ENCODE peak calls at places on chromosomes 11 and 22, in five cellular contexts. O is heart left ventricle; P is naive thymus-derived CD4-positive, alpha-beta T cell; Z is breast epithelium; R is cardiac muscle cell. T is an unnamed sample. For H3K27me3, the result is how much of the 10 kb centered on the place peaks cover.

GRCh38 chr11:34890812-34891211 is 25.4 kb downstream of the APIP start:
- DNase-seq in O (no peak), P (peak), Z (no peak), R (peak), T (no peak)

GRCh38 chr11:57476223-57476882 is 16.0 kb downstream of the RTN4RL2 start:
- DNase-seq in O (peak), P (no peak), Z (peak), R (peak), T (no peak)

GRCh38 chr22:20058989-20059770 is 20.9 kb upstream of the DGCR8 start:
- DNase-seq in O (no peak), P (no peak), Z (no peak), R (peak), T (no peak)

GRCh38 chr22:49052560-49052959 is 775.1 kb downstream of the BRD1 start:
- DNase-seq in O (no peak), P (no peak), Z (no peak), R (no peak), T (no peak)

GRCh38 chr11:31798057-31799035 is 12.8 kb downstream of the PAX6 start:
- DNase-seq in O (peak), P (no peak), Z (peak), R (no peak), T (no peak)

GRCh38 chr11:130918081-130918480 is 1.8 kb upstream of the SNX19 start:
- DNase-seq in O (no peak), P (no peak), Z (no peak), R (no peak), T (no peak)

GRCh38 chr11:62456630-62457029 is 37.8 kb downstream of the SCGB1A1 start:
- DNase-seq in O (no peak), P (no peak), Z (no peak), R (no peak), T (no peak)

GRCh38 chr11:101390539-101390938 is 193.3 kb downstream of the TRPC6 start:
- DNase-seq in O (no peak), P (no peak), Z (no peak), R (peak), T (no peak)

GRCh38 chr11:17256512-17256911 is 20.0 kb upstream of the NUCB2 start:
- DNase-seq in O (no peak), P (no peak), Z (no peak), R (no peak), T (no peak)

GRCh38 chr11:3228445-3228829 is 3.8 kb downstream of the MRGPRE start:
- DNase-seq in O (no peak), P (no peak), Z (no peak), R (no peak), T (no peak)
- H3K27me3 ChIP-seq in O (under half), P (under half), Z (under half), R (under half), T (under half)

GRCh38 chr11:113923572-113923971 is 19.0 kb downstream of the HTR3B start:
- DNase-seq in O (no peak), P (no peak), Z (no peak), R (no peak), T (no peak)

GRCh38 chr11:113926273-113927183 is 21.9 kb downstream of the HTR3B start:
- DNase-seq in O (no peak), P (no peak), Z (no peak), R (no peak), T (no peak)
- H3K4me3 ChIP-seq in O (no peak), P (no peak), Z (no peak), R (no peak), T (no peak)

GRCh38 chr22:35315855-35316745 is 16.4 kb downstream of the TOM1 start:
- DNase-seq in O (peak), P (no peak), Z (peak), R (no peak), T (no peak)

GRCh38 chr22:35318346-35319215 is 18.9 kb downstream of the TOM1 start:
- DNase-seq in O (no peak), P (no peak), Z (no peak), R (no peak), T (no peak)

GRCh38 chr22:35315141-35315854 is 15.6 kb downstream of the TOM1 start:
- DNase-seq in O (no peak), P (no peak), Z (peak), R (no peak), T (no peak)

GRCh38 chr22:35319244-35319985 is 19.7 kb downstream of the TOM1 start:
- DNase-seq in O (no peak), P (no peak), Z (no peak), R (no peak), T (no peak)

DNA sequence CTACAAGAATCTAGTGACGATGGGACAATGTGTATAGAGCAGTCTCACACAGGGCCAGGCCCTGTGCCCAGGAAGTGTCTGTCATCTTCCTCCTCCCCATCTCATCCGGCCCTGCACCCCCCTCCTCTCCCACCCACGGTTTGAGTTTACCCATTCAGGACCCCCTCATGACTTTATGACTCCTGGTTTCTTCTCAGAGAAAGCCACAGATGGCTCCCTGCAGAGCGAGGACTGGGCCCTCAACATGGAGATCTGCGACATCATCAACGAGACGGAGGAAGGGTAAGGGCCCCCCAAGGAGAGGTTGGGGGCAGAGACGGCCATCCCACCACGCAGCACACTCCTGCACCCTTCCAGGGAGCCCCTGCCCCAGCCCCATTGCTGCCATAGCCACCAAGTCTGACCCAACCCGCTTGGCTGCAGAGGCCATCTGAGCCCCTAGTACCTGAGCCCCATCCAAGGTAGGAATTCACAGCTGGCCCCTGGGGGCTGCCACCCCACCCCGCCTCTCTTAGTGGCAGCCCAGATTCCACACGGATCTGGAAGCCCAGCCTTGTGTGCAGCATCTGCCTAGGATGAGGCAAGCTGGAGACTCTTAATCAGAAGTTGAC is 18.1 kb downstream of the TOM1 start:
- DNase-seq in O (no peak), P (no peak), Z (no peak), R (no peak), T (no peak)
- H3K27me3 ChIP-seq in O (under half), P (under half), Z (under half), R (under half), T (under half)

DNA sequence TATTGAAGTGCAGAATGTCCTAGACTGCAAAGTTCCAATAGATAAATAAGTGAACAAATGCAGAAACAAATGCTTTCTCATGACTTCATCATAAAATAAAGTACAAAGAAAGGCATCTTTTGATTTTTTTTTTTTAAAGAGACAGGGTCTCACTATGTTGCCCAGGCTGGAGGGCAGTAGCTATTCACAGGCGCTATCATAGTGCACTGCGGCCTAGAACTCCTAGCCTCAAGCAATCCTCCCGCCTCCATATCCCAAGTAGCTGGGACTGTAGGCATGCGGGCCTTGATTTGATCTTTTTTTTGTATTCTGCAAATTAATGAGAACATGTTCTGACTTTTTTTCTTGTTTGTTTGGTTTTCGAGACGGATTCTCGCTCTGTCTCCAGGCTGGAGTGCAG is 2.4 kb downstream of the ARCN1 start:
- DNase-seq in O (no peak), P (no peak), Z (no peak), R (no peak), T (no peak)
- H3K4me3 ChIP-seq in O (peak), P (no peak), Z (peak), R (no peak), T (no peak)

GRCh38 chr11:1746956-1747752 is 3.2 kb downstream of the IFITM10 start:
- DNase-seq in O (no peak), P (no peak), Z (no peak), R (no peak), T (no peak)
- H3K27me3 ChIP-seq in O (under half), P (under half), Z (under half), R (under half), T (under half)

GRCh38 chr11:14341968-14342367 is 17.0 kb downstream of the RRAS2 start:
- DNase-seq in O (no peak), P (no peak), Z (no peak), R (no peak), T (no peak)
- H3K4me3 ChIP-seq in O (no peak), P (no peak), Z (no peak), R (no peak), T (no peak)

GRCh38 chr11:107750313-107750712 is 38.5 kb upstream of the SLN start:
- DNase-seq in O (no peak), P (no peak), Z (no peak), R (no peak), T (no peak)

GRCh38 chr11:107752954-107753822 is 41.3 kb upstream of the SLN start:
- DNase-seq in O (no peak), P (no peak), Z (no peak), R (no peak), T (no peak)

GRCh38 chr11:107752508-107752907 is 40.7 kb upstream of the SLN start:
- DNase-seq in O (no peak), P (no peak), Z (no peak), R (no peak), T (no peak)

GRCh38 chr11:107747622-107748021 is 35.8 kb upstream of the SLN start:
- DNase-seq in O (no peak), P (no peak), Z (no peak), R (peak), T (no peak)

GRCh38 chr11:107751082-107751481 is 39.2 kb upstream of the SLN start:
- DNase-seq in O (no peak), P (no peak), Z (no peak), R (no peak), T (no peak)
- H3K27me3 ChIP-seq in O (under half), P (under half), Z (under half), R (under half), T (under half)

GRCh38 chr11:26904114-26904513 is 89.8 kb upstream of the FIBIN start:
- DNase-seq in O (no peak), P (no peak), Z (no peak), R (no peak), T (no peak)
- H3K4me3 ChIP-seq in O (no peak), P (no peak), Z (no peak), R (no peak), T (no peak)